ENCODE peak calls at places on chromosomes 1 and 21, in five cellular contexts. O is SK-N-SH, F is AG09309, Y is NB4, Q is gastrocnemius medialis. E is an unnamed sample.

GRCh38 chr1:117570988-117571409 is 34.8 kb upstream of the TENT5C start:
- DNase-seq in Y (no peak), F (no peak), Q (no peak), O (peak), E (no peak)

GRCh38 chr1:9319789-9320519 is 27.3 kb downstream of the SPSB1 start:
- DNase-seq in Q (no peak), Y (no peak), O (no peak), F (no peak), E (no peak)

GRCh38 chr1:94927405-94928175 is 680 bp upstream of the CNN3 start:
- DNase-seq in F (no peak), O (peak), Q (no peak), Y (no peak), E (no peak)

GRCh38 chr1:1763657-1764621 is 14.3 kb downstream of the NADK start:
- DNase-seq in Q (peak), O (no peak), Y (peak), F (peak), E (no peak)

GRCh38 chr1:193058529-193059281 is 455 bp downstream of the UCHL5 start:
- DNase-seq in O (peak), F (no peak), Q (peak), Y (peak), E (no peak)

GRCh38 chr1:39081266-39082139 is 55.4 kb downstream of the NDUFS5 start:
- DNase-seq in Q (no peak), O (peak), Y (peak), F (no peak), E (peak)

GRCh38 chr1:41666991-41667631 is 182.6 kb upstream of the EDN2 start:
- DNase-seq in F (no peak), Y (peak), O (no peak), Q (no peak), E (no peak)

GRCh38 chr1:47661065-47661464 is 223.2 kb downstream of the FOXD2 start:
- DNase-seq in Q (no peak), F (no peak), O (no peak), Y (no peak), E (peak)

GRCh38 chr1:1832820-1833219 is 54.5 kb upstream of the NADK start:
- DNase-seq in F (no peak), Q (no peak), O (peak), Y (no peak), E (no peak)

GRCh38 chr1:31523012-31523411 is 53.3 kb upstream of the TINAGL1 start:
- DNase-seq in O (no peak), Q (no peak), Y (peak), F (no peak), E (no peak)

GRCh38 chr1:184801503-184801902 is 46.8 kb upstream of the EDEM3 start:
- DNase-seq in O (no peak), F (peak), Y (no peak), Q (peak), E (no peak)

GRCh38 chr1:205064301-205064700 is 20.0 kb downstream of the TMEM81 start:
- DNase-seq in Y (no peak), F (no peak), O (no peak), Q (no peak), E (no peak)

GRCh38 chr1:21927531-21928237 is 9.4 kb downstream of the HSPG2 start:
- DNase-seq in Q (peak), O (no peak), Y (no peak), F (no peak), E (no peak)

GRCh38 chr1:231037585-231038517 is 2.2 kb downstream of the FAM89A start:
- DNase-seq in F (no peak), Y (peak), Q (no peak), O (no peak), E (no peak)

GRCh38 chr21:35561076-35561475 is 499.2 kb downstream of the SETD4 start:
- DNase-seq in O (no peak), F (no peak), Y (no peak), Q (no peak), E (no peak)

GRCh38 chr1:30727013-30727684 is 3.8 kb upstream of the MATN1 start:
- DNase-seq in F (no peak), Q (no peak), O (no peak), Y (no peak), E (no peak)

GRCh38 chr1:228045871-228046270 is 36.6 kb upstream of the ARF1 start:
- DNase-seq in Y (no peak), F (no peak), Q (no peak), O (no peak), E (peak)

GRCh38 chr1:243261389-243261788 is 5.5 kb downstream of the SDCCAG8 start:
- DNase-seq in Y (no peak), O (no peak), F (no peak), Q (no peak), E (no peak)

GRCh38 chr1:107196973-107197562 is 56.2 kb downstream of the NTNG1 start:
- DNase-seq in F (no peak), Q (no peak), Y (peak), O (no peak), E (no peak)

GRCh38 chr1:98661544-98662353 is at the start of gene SNX7:
- DNase-seq in Y (peak), F (no peak), Q (peak), O (peak), E (peak)

GRCh38 chr1:108016451-108016920 is 51.5 kb upstream of the VAV3 start:
- DNase-seq in Q (no peak), Y (peak), O (peak), F (peak), E (no peak)

GRCh38 chr1:181803421-181803820 is 258.1 kb downstream of the ZNF648 start:
- DNase-seq in O (no peak), Q (no peak), Y (no peak), F (no peak), E (no peak)

GRCh38 chr1:43994794-43995790 is 3.7 kb downstream of the CCDC24 start:
- DNase-seq in Y (peak), Q (no peak), O (peak), F (no peak), E (no peak)

GRCh38 chr1:89995595-89996397 is 886 bp downstream of the ZNF326 start:
- DNase-seq in Y (no peak), F (no peak), Q (no peak), O (no peak), E (no peak)

GRCh38 chr1:159055181-159055621 is 21.4 kb downstream of the AIM2 start:
- DNase-seq in Q (no peak), O (no peak), Y (peak), F (no peak), E (no peak)

GRCh38 chr1:26535201-26535600 is 5.6 kb downstream of the RPS6KA1 start:
- DNase-seq in F (no peak), Y (no peak), O (no peak), Q (no peak), E (no peak)

GRCh38 chr1:206693592-206693991 is 8.9 kb downstream of the MAPKAPK2 start:
- DNase-seq in F (no peak), Y (no peak), O (no peak), Q (peak), E (no peak)

GRCh38 chr1:76955652-76956051 is 88.4 kb downstream of the ST6GALNAC5 start:
- DNase-seq in Y (no peak), Q (no peak), F (no peak), O (no peak), E (no peak)

GRCh38 chr1:5465281-5465680 is 526.9 kb downstream of the NPHP4 start:
- DNase-seq in Q (no peak), F (no peak), O (peak), Y (no peak), E (no peak)

GRCh38 chr1:44423706-44424546 is 18.9 kb downstream of the RNF220 start:
- DNase-seq in Y (no peak), O (no peak), Q (peak), F (peak), E (no peak)

GRCh38 chr1:92989253-92989652 is 28.0 kb upstream of the DIPK1A start:
- DNase-seq in Q (no peak), O (no peak), Y (no peak), F (no peak), E (no peak)

GRCh38 chr1:53766766-53767409 is 27.9 kb upstream of the GLIS1 start:
- DNase-seq in Q (no peak), O (no peak), Y (no peak), F (no peak), E (no peak)

GRCh38 chr1:99849413-99849743 is 783 bp upstream of the AGL start:
- DNase-seq in F (no peak), O (peak), Y (peak), Q (no peak), E (no peak)

GRCh38 chr1:151251656-151252470 is 2.7 kb upstream of the PSMD4 start:
- DNase-seq in F (peak), O (peak), Q (peak), Y (peak), E (no peak)

GRCh38 chr1:166133276-166133841 is 33.4 kb downstream of the FAM78B start:
- DNase-seq in Y (peak), Q (no peak), O (no peak), F (no peak), E (no peak)

GRCh38 chr1:165290143-165290542 is 66.4 kb downstream of the LMX1A start:
- DNase-seq in Y (peak), F (no peak), Q (no peak), O (peak), E (no peak)

GRCh38 chr1:231062500-231063270 is 22.6 kb upstream of the FAM89A start:
- DNase-seq in O (no peak), Y (no peak), F (no peak), Q (no peak), E (no peak)

DNA sequence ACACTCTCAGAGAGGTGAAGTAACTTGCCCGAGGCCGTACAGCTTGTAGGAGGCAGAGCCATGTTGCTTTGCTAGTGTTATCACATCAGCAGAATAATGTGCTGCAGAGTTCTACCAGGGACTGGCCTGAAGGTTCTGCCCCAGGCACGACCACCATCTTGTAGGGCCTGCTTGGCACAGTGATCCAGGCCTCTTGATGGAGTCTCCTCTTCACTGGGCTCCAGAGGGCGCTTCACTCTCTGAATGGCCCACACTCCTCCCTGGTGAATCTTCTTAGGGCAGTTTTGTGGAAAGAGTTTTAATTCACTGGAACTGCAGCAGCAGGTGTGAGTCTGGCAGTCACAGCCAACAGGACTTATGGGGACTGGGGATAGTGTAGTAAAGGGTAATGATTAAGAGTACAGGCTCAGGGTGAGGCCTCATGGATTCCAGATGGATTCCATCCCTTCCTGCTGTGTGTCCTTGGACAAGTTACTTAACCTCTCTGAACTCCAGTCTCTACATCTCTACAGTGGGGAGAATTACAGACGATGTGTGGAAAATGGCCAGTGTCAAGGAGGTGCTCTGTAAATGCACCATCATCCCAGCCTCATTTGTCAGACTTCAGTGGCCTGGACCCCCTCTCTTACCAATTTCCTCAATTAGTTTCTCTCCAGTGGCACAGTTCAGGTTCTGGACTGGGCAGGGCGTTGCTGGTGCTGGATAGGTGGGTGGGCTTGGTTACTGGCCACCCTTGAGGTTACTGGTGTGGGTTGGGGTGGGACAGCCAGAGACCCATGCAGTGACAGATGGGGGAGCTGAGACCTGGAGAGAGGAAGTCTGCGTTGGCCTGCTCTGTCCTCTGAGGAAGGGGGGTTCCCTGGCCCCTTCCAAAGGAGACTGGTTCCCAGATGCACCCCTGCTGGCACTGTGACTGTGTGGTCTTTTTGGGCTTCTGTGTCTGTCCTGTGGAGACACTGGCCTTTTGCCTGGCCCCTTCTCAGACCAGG is 45.9 kb upstream of the CSF3R start:
- DNase-seq in O (no peak), F (no peak), Y (peak), Q (no peak), E (peak)
- TF ChIP-seq CTCF in O (peak), F (no peak), Y (peak), Q (no peak), E (no peak)

GRCh38 chr1:153288634-153289275 is 24.0 kb downstream of the PGLYRP3 start:
- DNase-seq in O (peak), Y (peak), F (no peak), Q (no peak), E (no peak)
- TF ChIP-seq CTCF in O (peak), Y (peak), F (peak), Q (no peak), E (peak)

GRCh38 chr21:29073222-29074006 is at the start of gene CCT8:
- DNase-seq in O (peak), Y (peak), F (peak), Q (peak), E (peak)
- TF ChIP-seq CTCF in O (no peak), Y (no peak), F (no peak), Q (no peak), E (no peak)

DNA sequence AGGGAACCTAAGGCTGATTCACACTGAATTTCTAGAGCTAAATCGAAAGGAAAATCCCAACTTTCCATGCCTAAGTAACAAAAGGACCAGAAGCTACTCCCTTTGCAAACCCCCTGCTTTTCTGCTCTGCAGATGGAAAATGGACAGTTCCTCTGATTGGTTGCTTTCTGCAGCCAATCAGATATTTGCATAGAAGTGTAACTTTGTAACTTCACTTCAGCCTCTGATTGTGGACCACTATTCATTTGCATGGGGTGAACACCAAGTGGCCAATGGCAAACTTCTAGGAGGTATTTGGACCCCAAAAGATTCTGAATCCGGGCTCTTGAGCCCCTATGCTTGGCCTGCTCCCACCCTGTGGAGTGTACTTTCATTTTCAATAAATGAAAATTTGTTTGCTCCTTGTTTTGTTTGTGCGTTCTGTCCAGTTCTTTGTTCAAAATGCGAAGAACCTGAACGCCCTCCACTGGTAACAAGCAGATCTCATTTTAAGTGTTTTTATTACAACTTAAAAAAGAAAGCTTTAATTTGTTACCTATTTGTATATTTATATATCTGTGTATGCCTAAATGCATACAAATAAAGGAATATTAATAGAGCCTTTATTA is 6.4 kb upstream of the GSTM4 start:
- DNase-seq in Q (no peak), O (peak), Y (peak), F (peak), E (no peak)
- TF ChIP-seq CTCF in Q (no peak), O (peak), Y (peak), F (peak), E (peak)

DNA sequence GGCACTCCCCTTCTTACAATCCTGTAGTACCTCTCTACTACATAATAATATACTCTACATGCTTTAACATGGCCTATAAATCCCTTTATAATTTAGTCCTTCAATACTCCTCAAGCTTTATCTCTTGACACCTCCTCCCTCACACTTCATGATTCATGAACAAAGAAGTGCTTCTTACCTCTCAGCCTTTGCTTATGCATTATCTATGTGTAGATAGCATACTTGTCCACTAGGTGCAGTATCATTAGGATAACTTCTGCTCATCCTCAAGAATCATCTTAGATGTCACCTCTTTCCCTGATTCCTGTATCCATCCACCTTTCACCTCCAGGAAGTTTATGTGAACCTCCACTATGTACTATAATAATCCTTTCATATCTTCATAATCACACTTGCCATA is 74.4 kb downstream of the COL24A1 start:
- DNase-seq in Y (peak), O (no peak), Q (no peak), F (no peak), E (no peak)
- TF ChIP-seq CTCF in Y (no peak), O (peak), Q (no peak), F (peak), E (peak)

DNA sequence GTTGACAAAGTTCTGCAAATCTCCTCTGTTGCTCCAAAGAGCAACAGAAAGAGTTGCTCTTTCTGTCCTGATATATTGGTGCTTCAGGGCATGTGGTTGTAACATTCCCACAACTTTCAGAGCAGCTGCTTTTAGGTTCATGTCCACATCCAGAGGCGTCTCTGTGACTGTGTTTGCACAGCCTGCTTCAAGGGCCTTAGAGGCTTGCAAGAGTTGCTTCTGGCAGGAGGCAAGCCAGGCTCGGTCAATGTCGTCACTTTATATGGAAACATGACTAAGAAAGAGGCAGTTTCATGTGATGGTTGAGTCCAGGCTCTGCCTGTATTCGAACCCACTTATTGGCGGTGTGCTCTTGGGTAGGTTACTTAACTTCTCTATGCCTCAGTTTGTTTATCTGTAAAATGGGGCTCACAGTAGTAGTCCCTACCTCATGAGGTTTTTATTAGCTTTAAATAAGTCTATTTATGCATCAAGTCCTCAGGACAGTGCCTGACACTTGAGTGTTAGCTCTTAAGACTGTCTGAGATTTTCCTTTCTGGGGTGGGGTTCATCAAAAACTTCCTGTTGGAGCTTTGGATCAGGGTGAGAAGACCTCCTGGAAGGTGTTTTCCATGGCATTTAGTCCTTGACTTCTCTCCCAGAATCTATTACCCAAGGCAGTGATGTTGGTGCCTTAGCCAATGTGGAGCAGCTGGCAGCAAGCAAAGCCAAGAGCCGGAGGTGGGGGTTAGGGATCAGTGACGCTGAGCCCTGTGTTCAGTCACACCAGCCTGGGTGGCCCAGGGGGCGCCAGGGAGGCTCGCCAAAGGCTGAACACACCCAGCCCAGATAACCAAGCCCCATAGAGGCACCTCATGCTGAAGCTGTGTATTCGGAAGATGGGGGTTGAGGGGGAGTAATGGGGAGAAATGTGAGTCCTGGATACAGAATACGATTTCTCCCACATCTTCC is 18.9 kb downstream of the LHX4 start:
- DNase-seq in O (peak), Q (no peak), F (no peak), Y (peak), E (no peak)
- TF ChIP-seq CTCF in O (no peak), Q (no peak), F (no peak), Y (peak), E (no peak)

DNA sequence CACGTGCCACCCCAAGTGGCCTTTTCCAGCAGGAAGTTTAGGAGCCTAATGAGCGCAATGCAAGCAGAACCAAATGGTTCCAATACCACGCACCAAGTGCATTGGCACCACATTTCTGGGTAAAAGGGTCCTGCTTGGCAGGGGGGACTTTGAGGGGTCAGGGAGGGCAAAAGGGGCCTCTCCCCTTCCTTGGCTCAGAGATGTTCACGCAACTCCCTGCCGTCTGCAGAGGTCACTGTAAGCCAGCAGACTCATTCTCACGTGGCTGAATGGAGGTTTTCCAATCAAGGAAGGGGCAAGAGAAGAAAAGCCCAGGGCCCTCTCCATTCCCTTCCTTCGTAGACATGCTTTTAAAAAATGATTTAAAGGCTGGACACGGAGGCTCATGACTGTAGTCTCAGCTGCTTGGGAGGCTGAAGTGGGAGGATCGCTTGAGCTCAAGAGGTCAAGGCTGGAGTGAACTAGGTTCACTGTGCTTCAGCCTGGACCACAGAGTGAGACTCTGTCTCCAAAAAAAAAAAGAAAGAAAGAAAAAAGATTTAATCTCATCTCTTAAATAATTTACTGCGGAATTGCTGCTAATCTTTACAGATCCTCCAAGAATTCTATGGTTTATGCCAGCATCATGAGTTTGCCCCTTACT is 80.3 kb downstream of the RUNX3 start:
- DNase-seq in O (no peak), Q (no peak), Y (peak), F (no peak), E (peak)
- TF ChIP-seq CTCF in O (peak), Q (no peak), Y (peak), F (no peak), E (peak)

GRCh38 chr1:196309386-196309785 is 298.9 kb downstream of the KCNT2 start:
- DNase-seq in F (peak), Y (peak), Q (no peak), O (no peak), E (no peak)
- TF ChIP-seq CTCF in F (peak), Y (no peak), Q (no peak), O (peak), E (peak)